ENCODE peak calls at places on chromosomes 3 and 15, in four cellular contexts. S is mesenchymal stem cell, I is left ventricle myocardium inferior, L is GM23248. A is an unnamed sample. For H3K36me3 and H3K27me3, the result is how much of the 10 kb centered on the place peaks cover.

GRCh38 chr15:52726195-52726594 is 47.0 kb upstream of the ATOSA start:
- DNase-seq in L (no peak), S (no peak), I (no peak), A (no peak)

GRCh38 chr3:194382892-194383223 is 13.3 kb upstream of the LRRC15 start:
- DNase-seq in I (no peak), S (no peak), L (no peak), A (no peak)

GRCh38 chr3:183259621-183260020 is 6.6 kb downstream of the B3GNT5 start:
- DNase-seq in L (no peak), I (no peak), S (no peak), A (no peak)

GRCh38 chr3:27861047-27862036 is 139.2 kb upstream of the EOMES start:
- DNase-seq in L (no peak), I (no peak), S (no peak), A (no peak)

GRCh38 chr3:114848087-114848486 is 299.0 kb downstream of the ZBTB20 start:
- DNase-seq in L (no peak), I (no peak), S (no peak), A (no peak)

GRCh38 chr3:147299656-147300055 is 106.7 kb downstream of the ZIC4 start:
- DNase-seq in I (no peak), L (peak), S (peak), A (no peak)

GRCh38 chr15:39142500-39142899 is 438.4 kb upstream of the THBS1 start:
- DNase-seq in I (no peak), S (no peak), L (no peak), A (no peak)

GRCh38 chr3:157079677-157080369 is 80.1 kb downstream of the CCNL1 start:
- DNase-seq in L (peak), I (no peak), S (peak), A (no peak)

GRCh38 chr3:181622365-181622764 is 89.4 kb upstream of the SOX2 start:
- DNase-seq in I (no peak), L (peak), S (no peak), A (no peak)

GRCh38 chr15:88702983-88703382 is 64.2 kb downstream of the ISG20 start:
- DNase-seq in S (peak), L (no peak), I (no peak), A (no peak)

GRCh38 chr15:61839541-61839940 is 220.7 kb downstream of the VPS13C start:
- DNase-seq in I (no peak), L (no peak), S (peak), A (no peak)

GRCh38 chr3:185270956-185271332 is 17.1 kb upstream of the EHHADH start:
- DNase-seq in I (no peak), L (no peak), S (no peak), A (no peak)

GRCh38 chr15:79004336-79004735 is 59.5 kb upstream of the CTSH start:
- DNase-seq in L (peak), I (no peak), S (peak), A (peak)

GRCh38 chr3:27185231-27185989 is 183.8 kb downstream of the NEK10 start:
- DNase-seq in L (no peak), S (no peak), I (no peak), A (no peak)

GRCh38 chr3:151537751-151538150 is 76.9 kb upstream of the IGSF10 start:
- DNase-seq in S (no peak), I (no peak), L (peak), A (no peak)

GRCh38 chr3:56839784-56840724 is 38.3 kb upstream of the ARHGEF3 start:
- DNase-seq in L (peak), S (peak), I (no peak), A (no peak)

GRCh38 chr3:144770813-144771400 is 799.3 kb downstream of the DIPK2A start:
- DNase-seq in I (no peak), S (peak), L (peak), A (no peak)

GRCh38 chr3:194439915-194440550 is 41.0 kb upstream of the GP5 start:
- DNase-seq in S (no peak), L (no peak), I (no peak), A (no peak)

GRCh38 chr3:166013073-166013679 is 176.0 kb upstream of the BCHE start:
- DNase-seq in L (peak), S (peak), I (no peak), A (no peak)

GRCh38 chr15:37682304-37682703 is 252.1 kb upstream of the TMCO5A start:
- DNase-seq in S (peak), L (peak), I (no peak), A (peak)

GRCh38 chr3:73475175-73475574 is 149.6 kb downstream of the PDZRN3 start:
- DNase-seq in L (no peak), I (no peak), S (no peak), A (no peak)

GRCh38 chr15:75801859-75802593 is 41.2 kb upstream of the UBE2Q2 start:
- DNase-seq in S (peak), I (peak), L (peak), A (peak)

GRCh38 chr3:197364410-197365071 is 66.1 kb upstream of the DLG1 start:
- DNase-seq in S (no peak), I (no peak), L (peak), A (no peak)

GRCh38 chr3:140011086-140011485 is 76.1 kb downstream of the CLSTN2 start:
- DNase-seq in L (no peak), I (no peak), S (no peak), A (no peak)

GRCh38 chr3:168847293-168847883 is 751.7 kb upstream of the GOLIM4 start:
- DNase-seq in S (peak), L (peak), I (no peak), A (peak)

GRCh38 chr3:71428841-71429609 is 154.5 kb downstream of the FOXP1 start:
- DNase-seq in L (peak), S (no peak), I (peak), A (no peak)

GRCh38 chr3:193944161-193944884 is 191.6 kb upstream of the HES1 start:
- DNase-seq in L (no peak), I (no peak), S (no peak), A (peak)

GRCh38 chr3:171696805-171697204 is 113.5 kb downstream of the PLD1 start:
- DNase-seq in S (no peak), I (no peak), L (no peak), A (no peak)

GRCh38 chr3:195162033-195162669 is 108.8 kb downstream of the XXYLT1 start:
- DNase-seq in I (no peak), L (no peak), S (peak), A (no peak)

GRCh38 chr3:39124876-39125836 is 17.7 kb downstream of the TTC21A start:
- DNase-seq in L (peak), S (peak), I (no peak), A (peak)

GRCh38 chr3:63818282-63819150 is 583 bp upstream of the C3orf49 start:
- DNase-seq in S (peak), L (peak), I (peak), A (peak)

GRCh38 chr15:39623550-39623931 is 42.7 kb downstream of the THBS1 start:
- DNase-seq in S (no peak), L (no peak), I (no peak), A (no peak)

GRCh38 chr15:61449306-61449705 is 220.2 kb upstream of the RORA start:
- DNase-seq in L (no peak), S (no peak), I (no peak), A (no peak)

GRCh38 chr15:35450492-35450891 is 95.5 kb downstream of the DPH6 start:
- DNase-seq in S (no peak), I (no peak), L (peak), A (no peak)

GRCh38 chr3:101972430-101973162 is 123.3 kb downstream of the NFKBIZ start:
- DNase-seq in I (no peak), S (no peak), L (no peak), A (no peak)

GRCh38 chr3:106629215-106629832 is 747.9 kb upstream of the CCDC54 start:
- DNase-seq in S (no peak), I (no peak), L (no peak), A (no peak)
- H3K36me3 ChIP-seq in S (under half), I (under half), L (under half), A (under half)

GRCh38 chr15:63308947-63309346 is 31.5 kb downstream of the APH1B start:
- DNase-seq in S (no peak), I (no peak), L (no peak), A (no peak)
- H3K27me3 ChIP-seq in S (under half), I (under half), L (under half), A (under half)

GRCh38 chr3:13319821-13320220 is 100.3 kb downstream of the NUP210 start:
- DNase-seq in I (no peak), L (no peak), S (no peak), A (no peak)
- H3K36me3 ChIP-seq in I (under half), L (under half), S (under half), A (under half)

DNA sequence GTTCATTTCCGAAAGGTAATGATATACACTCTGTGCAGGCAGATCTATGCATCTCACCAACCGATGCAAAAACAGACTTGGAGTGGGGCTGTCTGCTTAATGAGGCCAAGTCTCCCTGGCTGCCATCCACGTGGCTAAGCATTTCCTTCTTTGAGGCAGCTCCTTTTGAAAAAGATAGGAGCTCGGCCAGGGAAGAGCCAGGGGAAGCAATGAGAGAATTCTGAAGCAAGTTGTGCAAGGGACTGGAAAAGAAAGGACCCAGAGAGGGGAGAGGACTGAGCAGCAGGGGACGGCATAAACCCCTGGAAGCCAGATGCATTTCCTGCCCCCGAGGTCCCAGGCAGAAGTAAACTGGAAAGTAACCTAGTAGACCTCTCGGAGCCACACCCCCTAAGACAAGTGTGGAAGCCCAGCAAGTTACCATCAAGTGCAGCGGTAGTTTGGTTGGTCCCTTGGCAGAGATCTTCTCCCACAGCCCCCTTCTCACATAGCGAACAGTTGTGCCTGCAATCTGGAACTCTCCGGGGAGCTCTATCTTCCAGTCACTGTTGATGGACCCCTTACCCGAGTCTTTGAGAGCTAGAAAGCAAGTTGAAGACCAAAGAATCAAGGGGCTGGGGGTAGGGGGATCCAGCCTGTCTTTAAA is 288.2 kb downstream of the ADAMTS17 start:
- DNase-seq in L (no peak), S (no peak), I (no peak), A (no peak)
- H3K27me3 ChIP-seq in L (under half), S (under half), I (under half), A (under half)

GRCh38 chr3:8909160-8909559 is 54.1 kb downstream of the RAD18 start:
- DNase-seq in L (no peak), S (no peak), I (no peak), A (no peak)
- H3K36me3 ChIP-seq in L (under half), S (under half), I (under half), A (under half)

A was measured in H7.